ENCODE peak calls at places on chromosomes 7 and 10, in eight cellular contexts. U is psoas muscle, L is sigmoid colon, I is cardiac muscle cell, J is testis, H is mammary epithelial cell, X is uterus, O is heart right ventricle. R is an unnamed sample. For H3K4me1 and H3K9me3, the result is how much of the 10 kb centered on the place peaks cover.

GRCh38 chr7:22332481-22332880 is 24.5 kb downstream of the RAPGEF5 start:
- DNase-seq in H (no peak), X (no peak), O (no peak), L (no peak), U (no peak), I (no peak), J (no peak), R (no peak)

GRCh38 chr7:673681-674453 is 52.6 kb upstream of the DNAAF5 start:
- DNase-seq in H (no peak), X (no peak), U (no peak), I (no peak), J (no peak), L (peak), O (no peak), R (peak)

GRCh38 chr7:154409703-154410311 is 357.6 kb downstream of the DPP6 start:
- DNase-seq in X (peak), U (no peak), J (no peak), O (no peak), I (peak), L (no peak), H (peak), R (peak)

GRCh38 chr10:35442006-35442405 is 105.7 kb downstream of the CCNY start:
- DNase-seq in H (no peak), I (no peak), L (no peak), J (no peak), X (peak), O (no peak), U (no peak), R (no peak)

GRCh38 chr10:101840741-101841453 is 2.7 kb downstream of the KCNIP2 start:
- DNase-seq in X (peak), U (peak), H (peak), J (peak), I (peak), L (peak), O (peak), R (peak)

GRCh38 chr7:37342665-37343471 is 105.8 kb downstream of the ELMO1 start:
- DNase-seq in H (peak), X (no peak), L (no peak), J (no peak), O (no peak), I (no peak), U (no peak), R (no peak)

GRCh38 chr7:111086532-111086931 is 4.4 kb upstream of the LRRN3 start:
- DNase-seq in U (no peak), X (no peak), O (no peak), L (no peak), H (no peak), J (no peak), I (no peak), R (no peak)

GRCh38 chr10:67612577-67613537 is 83.1 kb downstream of the CTNNA3 start:
- DNase-seq in I (peak), L (no peak), J (no peak), H (peak), X (no peak), U (no peak), O (no peak), R (no peak)

GRCh38 chr10:6958254-6958653 is 378.2 kb upstream of the PRKCQ start:
- DNase-seq in L (no peak), H (no peak), I (no peak), O (no peak), U (no peak), J (no peak), X (no peak), R (no peak)

GRCh38 chr10:5651086-5651764 is 15.2 kb downstream of the ASB13 start:
- DNase-seq in L (no peak), U (no peak), H (no peak), X (no peak), J (peak), I (no peak), O (no peak), R (no peak)

GRCh38 chr7:120272261-120272895 is 597 bp upstream of the KCND2 start:
- DNase-seq in O (no peak), J (peak), U (no peak), X (peak), L (no peak), I (peak), H (peak), R (no peak)

GRCh38 chr7:148288592-148289151 is 301.9 kb upstream of the C7orf33 start:
- DNase-seq in J (no peak), U (no peak), O (no peak), X (no peak), I (no peak), L (no peak), H (no peak), R (no peak)

GRCh38 chr10:97566338-97566986 is 6.1 kb upstream of the ANKRD2 start:
- DNase-seq in I (no peak), H (no peak), L (no peak), J (no peak), X (no peak), U (no peak), O (no peak), R (no peak)

GRCh38 chr10:78552261-78552811 is 516.4 kb upstream of the ZMIZ1 start:
- DNase-seq in I (peak), H (no peak), U (peak), J (peak), O (peak), L (peak), X (peak), R (peak)

GRCh38 chr7:37916673-37917660 is at the start of gene SFRP4:
- DNase-seq in J (peak), U (peak), I (peak), L (peak), H (peak), O (peak), X (peak), R (peak)

GRCh38 chr7:2478387-2478760 is 2.2 kb upstream of the GRIFIN start:
- DNase-seq in J (peak), X (peak), U (peak), H (no peak), L (peak), O (peak), I (no peak), R (peak)

GRCh38 chr10:53716156-53716555 is 943.6 kb upstream of the MBL2 start:
- DNase-seq in I (no peak), U (no peak), H (no peak), J (no peak), O (no peak), X (no peak), L (no peak), R (no peak)

GRCh38 chr10:93206652-93207051 is 133.0 kb downstream of the CYP26A1 start:
- DNase-seq in L (no peak), J (no peak), O (no peak), H (no peak), X (no peak), U (no peak), I (peak), R (no peak)

GRCh38 chr10:55782181-55782580 is 578.9 kb downstream of the ZWINT start:
- DNase-seq in X (no peak), O (no peak), L (no peak), J (no peak), I (no peak), U (no peak), H (no peak), R (no peak)

GRCh38 chr10:70664702-70665195 is 7.6 kb upstream of the ADAMTS14 start:
- DNase-seq in U (no peak), L (peak), X (no peak), O (peak), J (no peak), I (peak), H (peak), R (no peak)

GRCh38 chr7:28688651-28689050 is 269.5 kb downstream of the TRIL start:
- DNase-seq in O (no peak), L (no peak), I (peak), J (no peak), H (peak), X (no peak), U (no peak), R (no peak)

GRCh38 chr7:150361402-150361801 is 7.2 kb upstream of the REPIN1 start:
- DNase-seq in J (no peak), I (no peak), L (peak), O (no peak), H (no peak), X (no peak), U (no peak), R (no peak)

GRCh38 chr10:62430881-62431280 is 56.7 kb downstream of the ZNF365 start:
- DNase-seq in H (no peak), J (no peak), I (no peak), L (no peak), U (no peak), O (no peak), X (no peak), R (no peak)

GRCh38 chr10:113933894-113934532 is 79.6 kb downstream of the NHLRC2 start:
- DNase-seq in O (no peak), I (no peak), H (no peak), L (no peak), J (no peak), X (no peak), U (no peak), R (no peak)
- H3K4me1 ChIP-seq in O (under half), I (under half), H (under half), L (under half), J (under half), X (under half), U (under half), R (under half)

GRCh38 chr7:157554393-157555238 is 217.8 kb downstream of the DNAJB6 start:
- DNase-seq in L (no peak), U (no peak), H (no peak), J (no peak), O (no peak), X (no peak), I (no peak), R (no peak)

GRCh38 chr7:157556339-157556944 is 219.6 kb downstream of the DNAJB6 start:
- DNase-seq in J (no peak), L (no peak), U (no peak), O (no peak), H (no peak), X (no peak), I (no peak), R (no peak)

GRCh38 chr7:157555308-157555707 is 218.5 kb downstream of the DNAJB6 start:
- DNase-seq in U (no peak), J (no peak), I (no peak), H (no peak), L (no peak), X (no peak), O (no peak), R (no peak)

GRCh38 chr7:157557263-157557662 is 220.5 kb downstream of the DNAJB6 start:
- DNase-seq in J (no peak), O (no peak), L (peak), X (no peak), H (no peak), U (no peak), I (no peak), R (no peak)

DNA sequence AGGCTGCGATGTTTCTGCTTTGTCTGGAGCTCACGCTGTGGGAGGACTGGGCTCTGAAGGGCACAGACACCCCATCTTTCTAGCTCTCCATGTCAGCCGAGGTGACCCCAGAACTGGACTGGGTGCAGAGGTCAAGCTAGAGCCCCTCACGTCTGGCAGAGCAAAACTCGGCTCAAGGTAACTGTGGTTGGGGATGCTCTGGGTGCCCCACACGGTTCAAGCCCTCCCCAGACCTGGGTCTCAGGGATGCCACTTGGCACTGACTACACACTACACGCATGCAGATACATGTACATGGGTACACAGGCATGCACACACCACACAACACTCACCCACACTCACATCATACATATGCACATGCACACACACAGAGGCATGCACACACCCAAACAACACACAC is 219.1 kb downstream of the DNAJB6 start:
- DNase-seq in L (no peak), I (no peak), H (no peak), O (no peak), U (no peak), J (no peak), X (no peak), R (no peak)
- H3K9me3 ChIP-seq in L (under half), I (under half), H (under half), O (under half), U (under half), J (under half), X (under half), R (under half)

GRCh38 chr10:72259491-72260214 is 14.1 kb upstream of the DDIT4 start:
- DNase-seq in L (peak), U (no peak), X (no peak), O (peak), H (no peak), I (peak), J (no peak), R (no peak)

GRCh38 chr10:72260215-72260587 is 13.5 kb upstream of the DDIT4 start:
- DNase-seq in U (no peak), I (no peak), H (no peak), O (peak), L (no peak), J (no peak), X (no peak), R (no peak)

GRCh38 chr10:72261323-72262018 is 12.3 kb upstream of the DDIT4 start:
- DNase-seq in I (no peak), J (no peak), H (peak), U (no peak), X (no peak), L (no peak), O (no peak), R (no peak)

GRCh38 chr10:72258617-72259016 is 15.1 kb upstream of the DDIT4 start:
- DNase-seq in U (no peak), I (no peak), L (no peak), J (no peak), H (no peak), X (no peak), O (no peak), R (peak)

GRCh38 chr10:72260588-72261322 is 13.0 kb upstream of the DDIT4 start:
- DNase-seq in H (peak), U (peak), L (peak), O (peak), I (peak), J (peak), X (peak), R (peak)
- TF ChIP-seq CTCF in H (peak), U (no peak), L (no peak), O (no peak), I (peak), J (no peak), X (no peak), R (no peak)

GRCh38 chr10:60426425-60426824 is 36.8 kb upstream of the ANK3 start:
- DNase-seq in X (no peak), H (peak), J (no peak), O (no peak), U (no peak), I (peak), L (no peak), R (no peak)
- H3K4me1 ChIP-seq in X (under half), H (half or more), J (under half), O (under half), U (under half), I (under half), L (half or more), R (under half)

GRCh38 chr10:133530506-133530905 is 3.3 kb downstream of the CYP2E1 start:
- DNase-seq in I (no peak), X (no peak), O (no peak), H (no peak), L (no peak), U (no peak), J (no peak), R (no peak)
- H3K9me3 ChIP-seq in I (under half), X (under half), O (under half), H (under half), L (under half), U (under half), J (under half), R (under half)

DNA sequence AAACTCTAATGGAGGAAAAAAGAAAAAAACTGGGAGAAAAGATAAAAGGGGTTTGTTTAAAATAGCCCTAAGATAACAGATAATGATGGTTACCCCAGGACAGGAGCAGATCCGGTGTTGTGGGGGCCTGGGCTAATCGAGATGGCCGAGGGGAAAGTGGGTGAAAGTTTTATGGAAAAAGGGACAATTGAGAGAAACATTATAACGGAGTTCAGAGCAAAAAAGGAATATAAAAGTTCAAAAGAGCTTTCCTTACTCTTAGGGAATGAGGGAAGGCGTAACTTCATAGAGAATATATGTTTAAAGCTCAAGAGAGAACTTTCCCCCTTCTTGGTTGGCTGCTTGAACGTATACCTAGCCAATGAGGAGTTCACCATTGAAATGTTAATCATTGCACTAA is 131.4 kb downstream of the BAMBI start:
- DNase-seq in X (no peak), L (no peak), I (no peak), U (no peak), O (no peak), H (no peak), J (no peak), R (no peak)
- TF ChIP-seq CTCF in X (no peak), L (no peak), I (no peak), U (no peak), O (no peak), H (no peak), J (no peak), R (no peak)

DNA sequence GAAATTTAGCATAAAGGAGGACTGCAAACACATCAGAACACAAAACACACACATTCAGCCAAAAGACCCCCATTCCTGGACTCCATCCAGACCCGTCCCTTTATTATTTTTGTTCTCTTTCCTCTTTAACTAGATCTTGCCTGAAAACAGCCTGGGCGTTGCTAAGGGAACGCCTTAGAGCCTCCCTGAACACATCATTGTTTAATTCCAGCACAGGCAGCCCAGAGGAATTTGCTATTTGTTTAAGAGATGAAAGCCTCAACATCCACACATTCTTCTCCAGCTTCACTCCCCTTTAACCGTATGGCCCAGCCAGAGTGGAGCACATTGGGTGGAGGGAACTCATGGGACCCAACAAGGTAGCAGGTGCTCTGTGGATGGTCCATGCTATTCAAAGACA is 44.1 kb upstream of the PODXL start:
- DNase-seq in I (no peak), U (no peak), X (no peak), H (no peak), L (no peak), O (no peak), J (no peak), R (no peak)
- H3K4me1 ChIP-seq in I (under half), U (under half), X (under half), H (under half), L (under half), O (under half), J (under half), R (under half)

DNA sequence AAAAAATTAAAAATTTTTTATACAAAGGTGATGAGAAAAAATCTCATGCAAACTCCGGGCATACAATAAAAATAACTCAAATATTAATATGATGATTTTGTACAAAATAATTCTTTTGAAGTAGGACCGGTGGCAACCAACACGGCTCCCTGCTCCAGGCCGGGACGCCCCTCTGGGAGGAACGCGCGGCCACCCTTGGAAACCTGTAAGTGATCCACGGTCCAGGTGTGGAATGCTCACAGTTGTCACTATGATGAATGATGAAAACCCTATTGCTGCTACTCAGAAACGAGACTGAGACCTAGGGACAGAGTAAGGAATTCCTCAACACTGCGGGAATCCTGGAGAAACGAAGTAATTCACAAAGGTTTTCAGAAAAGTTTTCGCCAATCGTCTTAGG is 219.1 kb downstream of the TCERG1L start:
- DNase-seq in L (no peak), X (no peak), U (no peak), J (no peak), O (no peak), I (no peak), H (no peak), R (no peak)
- H3K9me3 ChIP-seq in L (under half), X (under half), U (under half), J (under half), O (under half), I (under half), H (under half), R (under half)

R was measured in mucosa of descending colon.